ENCODE peak calls at places on chromosomes 3 and 15, in seven cellular contexts. V is HepG2, I is endothelial cell of umbilical vein, F is HCT116, U is H1, B is GM12878, J is A549. D is an unnamed sample.
A peak's percentile ranks its signal among the peaks of the same experiment; 100 is the strongest.

GRCh38 chr3:12750223-12750622 is 8.8 kb downstream of the TMEM40 start:
- DNase-seq in V (peak; percentile 31), J (peak; percentile 67), I (peak; percentile 24), U (no peak), F (peak; percentile 47), B (no peak), D (no peak)

GRCh38 chr15:67031321-67031720 is 34.1 kb upstream of the SMAD3 start:
- DNase-seq in B (no peak), U (no peak), V (no peak), I (no peak), F (no peak), J (no peak), D (no peak)

GRCh38 chr3:149214702-149215101 is 6.9 kb downstream of the CP start:
- DNase-seq in F (no peak), U (no peak), B (no peak), V (peak; percentile 92), J (peak; percentile 49), I (no peak), D (no peak)

GRCh38 chr3:55664387-55664786 is 177.3 kb upstream of the WNT5A start:
- DNase-seq in B (no peak), F (no peak), V (no peak), U (no peak), J (no peak), I (no peak), D (no peak)

GRCh38 chr3:119469378-119470189 is 821 bp downstream of the POGLUT1 start:
- DNase-seq in V (no peak), U (no peak), B (peak; percentile 25), J (no peak), F (no peak), I (peak; percentile 62), D (no peak)

GRCh38 chr3:24318668-24319287 is 175.9 kb downstream of the THRB start:
- DNase-seq in I (no peak), U (no peak), V (peak; percentile 25), B (no peak), F (no peak), J (peak; percentile 19), D (no peak)

GRCh38 chr15:48086162-48086561 is 34.6 kb upstream of the SLC24A5 start:
- DNase-seq in J (no peak), I (no peak), V (no peak), U (no peak), B (no peak), F (no peak), D (peak; percentile 21)

GRCh38 chr3:98768961-98769360 is 5.8 kb downstream of the ST3GAL6 start:
- DNase-seq in J (no peak), V (no peak), I (peak; percentile 65), F (no peak), U (no peak), B (no peak), D (no peak)

GRCh38 chr3:52891164-52891563 is 6.2 kb downstream of the STIMATE start:
- DNase-seq in J (no peak), B (no peak), I (no peak), V (no peak), F (no peak), U (no peak), D (no peak)

GRCh38 chr3:42736081-42736480 is 33.5 kb upstream of the HHATL start:
- DNase-seq in I (no peak), V (no peak), B (no peak), F (no peak), J (no peak), U (no peak), D (no peak)

GRCh38 chr15:79431636-79432344 is at the start of gene MINAR1:
- DNase-seq in U (no peak), V (peak; percentile 6), B (no peak), F (no peak), I (peak; percentile 33), J (peak; percentile 50), D (peak; percentile 84)

GRCh38 chr15:77505556-77505955 is 84.9 kb downstream of the HMG20A start:
- DNase-seq in U (no peak), I (no peak), V (no peak), B (no peak), J (no peak), F (no peak), D (no peak)

GRCh38 chr3:113111308-113111707 is 100.0 kb upstream of the BOC start:
- DNase-seq in J (no peak), I (no peak), F (no peak), U (no peak), B (no peak), V (no peak), D (no peak)

GRCh38 chr3:52777959-52778805 is 783 bp downstream of the ITIH1 start:
- DNase-seq in F (no peak), J (no peak), B (no peak), I (no peak), U (no peak), V (no peak), D (no peak)

GRCh38 chr3:56784452-56785001 is 17.2 kb downstream of the ARHGEF3 start:
- DNase-seq in J (no peak), I (no peak), U (no peak), V (no peak), F (no peak), B (no peak), D (no peak)

GRCh38 chr3:56785499-56785898 is 16.2 kb downstream of the ARHGEF3 start:
- DNase-seq in F (no peak), I (no peak), B (no peak), V (no peak), J (no peak), U (no peak), D (no peak)

GRCh38 chr3:56782900-56783299 is 18.8 kb downstream of the ARHGEF3 start:
- DNase-seq in F (no peak), I (peak; percentile 47), U (no peak), B (no peak), J (no peak), V (no peak), D (no peak)

GRCh38 chr3:56782215-56782614 is 19.5 kb downstream of the ARHGEF3 start:
- DNase-seq in I (no peak), J (no peak), U (no peak), B (no peak), F (no peak), V (peak; percentile 92), D (no peak)

GRCh38 chr3:56783644-56784451 is 17.9 kb downstream of the ARHGEF3 start:
- DNase-seq in F (no peak), J (peak; percentile 66), B (peak; percentile 93), V (peak; percentile 77), U (no peak), I (peak; percentile 88), D (no peak)
- H3K4me1 ChIP-seq in F (peaks cover 11% of the 10 kb centered on the region), J (peaks cover 30% of the 10 kb centered on the region), B (peaks cover 67% of the 10 kb centered on the region), V (peaks cover 70% of the 10 kb centered on the region), U (no peaks in the 10 kb centered on the region), I (peaks cover 21% of the 10 kb centered on the region), D (peaks cover 23% of the 10 kb centered on the region)

GRCh38 chr15:88912500-88912921 is 668 bp downstream of the MFGE8 start:
- DNase-seq in B (no peak), J (no peak), U (no peak), F (no peak), I (no peak), V (no peak), D (peak; percentile 64)

GRCh38 chr15:88913850-88914169 is 631 bp upstream of the MFGE8 start:
- DNase-seq in J (no peak), I (no peak), F (no peak), V (no peak), B (no peak), U (no peak), D (no peak)

GRCh38 chr15:88913017-88913849 is at the start of gene MFGE8:
- DNase-seq in I (peak; percentile 70), B (no peak), U (peak; percentile 71), J (peak; percentile 77), F (no peak), V (peak; percentile 31), D (peak; percentile 93)

GRCh38 chr15:88909956-88910831 is 3.0 kb downstream of the MFGE8 start:
- DNase-seq in J (no peak), U (no peak), F (no peak), B (no peak), V (no peak), I (no peak), D (no peak)

DNA sequence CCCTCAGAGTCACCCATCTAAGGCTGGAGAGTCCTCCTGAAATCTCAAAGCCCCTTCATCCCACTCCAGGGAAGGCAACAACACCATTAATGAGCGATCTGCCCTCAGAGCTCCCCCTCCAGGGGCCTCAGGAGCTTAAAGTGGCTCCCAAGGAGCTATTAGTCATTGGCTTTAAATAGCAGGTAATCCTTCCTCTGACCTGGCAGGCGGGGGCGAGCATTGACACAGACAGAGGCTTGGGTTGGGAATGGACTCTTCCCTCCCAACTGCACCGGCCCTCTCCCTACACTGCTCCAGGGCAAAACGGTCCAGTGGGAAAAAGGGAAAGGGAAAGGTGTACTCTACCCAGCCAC is 1.4 kb downstream of the MFGE8 start:
- DNase-seq in I (no peak), J (peak; percentile 53), U (no peak), V (no peak), B (no peak), F (no peak), D (no peak)
- TF ChIP-seq MAX in I (no peak), J (no peak), U (no peak), V (no peak), B (no peak), F (peak; percentile 33), D (no peak)

DNA sequence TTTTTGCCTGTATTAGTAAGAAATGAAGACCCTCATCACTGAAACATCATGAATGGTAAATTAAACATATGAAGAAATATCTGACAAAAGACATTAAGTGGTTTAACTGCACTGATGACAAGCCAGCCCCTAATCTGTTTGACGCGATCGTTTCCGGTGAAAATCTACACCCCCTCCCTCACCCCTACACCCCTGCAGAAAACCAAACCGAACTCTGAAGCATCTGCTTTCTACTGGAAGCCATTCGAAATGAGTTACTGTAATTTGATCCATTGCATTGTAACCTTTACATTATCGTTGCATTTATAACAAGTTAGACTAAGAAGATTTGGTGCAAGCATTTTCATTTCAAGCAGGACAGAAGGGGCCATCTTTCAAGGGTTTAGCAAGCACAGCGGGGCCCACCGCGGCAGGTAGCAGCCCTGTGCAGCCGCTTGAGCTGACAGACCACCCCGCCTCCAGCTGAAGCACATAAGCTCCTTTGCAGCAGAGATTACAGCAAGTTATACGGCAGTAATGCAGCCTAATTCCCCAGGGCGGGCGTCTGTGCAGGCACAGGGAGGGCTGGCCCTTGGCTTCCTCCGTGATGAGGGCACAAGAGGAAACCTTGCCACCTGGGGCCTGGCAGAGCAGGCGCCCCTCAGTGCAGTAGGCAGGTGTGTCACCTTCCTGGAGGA is 79.3 kb downstream of the CHSY1 start:
- DNase-seq in B (no peak), J (no peak), I (no peak), V (no peak), F (no peak), U (no peak), D (peak; percentile 74)
- H3K4me1 ChIP-seq in B (peaks cover 11% of the 10 kb centered on the region), J (peaks cover 3% of the 10 kb centered on the region), I (peaks cover 52% of the 10 kb centered on the region), V (peaks cover 34% of the 10 kb centered on the region), F (peaks cover 13% of the 10 kb centered on the region), U (peaks cover 15% of the 10 kb centered on the region), D (peaks cover 24% of the 10 kb centered on the region)

GRCh38 chr15:38252481-38253311 is at the start of gene SPRED1:
- DNase-seq in I (peak; percentile 69), U (no peak), F (no peak), B (no peak), V (peak; percentile 14), J (no peak), D (peak; percentile 76)

GRCh38 chr15:38254065-38254883 is 1.6 kb downstream of the SPRED1 start:
- DNase-seq in I (peak; percentile 75), V (peak; percentile 69), J (peak; percentile 60), F (peak; percentile 51), B (peak; percentile 39), U (no peak), D (peak; percentile 45)

GRCh38 chr15:38251726-38252480 is 733 bp upstream of the SPRED1 start:
- DNase-seq in I (peak; percentile 95), F (peak; percentile 96), J (peak; percentile 98), B (peak; percentile 55), V (peak; percentile 91), U (peak; percentile 91), D (peak; percentile 88)

GRCh38 chr15:38255690-38256089 is 3.1 kb downstream of the SPRED1 start:
- DNase-seq in U (no peak), I (no peak), F (no peak), J (no peak), V (no peak), B (no peak), D (no peak)

GRCh38 chr15:38253448-38253847 is 812 bp downstream of the SPRED1 start:
- DNase-seq in B (no peak), J (peak; percentile 51), F (peak; percentile 28), U (no peak), I (peak; percentile 41), V (no peak), D (no peak)
- TF ChIP-seq MAX in B (no peak), J (no peak), F (no peak), U (no peak), I (no peak), V (no peak), D (no peak)

D was measured in SK-N-SH.